ENCODE peak calls at places on chromosomes 7 and 10, in four cellular contexts. One of them, this sample, is unnamed.

GRCh38 chr10:88522715-88523114 is 60.4 kb downstream of the RNLS start:
- DNase-seq in brain microvascular endothelial cell: no peak
- DNase-seq in astrocyte: no peak
- DNase-seq in mucosa of descending colon: no peak
- DNase-seq in this sample: no peak

GRCh38 chr10:78551184-78552005 is 517.4 kb upstream of the ZMIZ1 start:
- DNase-seq in brain microvascular endothelial cell: no peak
- DNase-seq in mucosa of descending colon: no peak
- DNase-seq in astrocyte: no peak
- DNase-seq in this sample: no peak

GRCh38 chr7:816751-817671 is 15.3 kb upstream of the SUN1 start:
- DNase-seq in astrocyte: peak; percentile 29
- DNase-seq in brain microvascular endothelial cell: no peak
- DNase-seq in mucosa of descending colon: peak; percentile 63
- DNase-seq in this sample: no peak

GRCh38 chr7:149552778-149553177 is 55.2 kb upstream of the ZNF746 start:
- DNase-seq in mucosa of descending colon: no peak
- DNase-seq in astrocyte: no peak
- DNase-seq in brain microvascular endothelial cell: no peak
- DNase-seq in this sample: no peak

GRCh38 chr7:128274890-128275603 is 34.0 kb downstream of the LEP start:
- DNase-seq in brain microvascular endothelial cell: no peak
- DNase-seq in astrocyte: no peak
- DNase-seq in mucosa of descending colon: no peak
- DNase-seq in this sample: no peak

GRCh38 chr10:30540286-30540685 is 89.3 kb downstream of the LYZL2 start:
- DNase-seq in mucosa of descending colon: no peak
- DNase-seq in brain microvascular endothelial cell: no peak
- DNase-seq in astrocyte: no peak
- DNase-seq in this sample: no peak

GRCh38 chr7:46208635-46209525 is 287.8 kb upstream of the IGFBP3 start:
- DNase-seq in brain microvascular endothelial cell: no peak
- DNase-seq in mucosa of descending colon: no peak
- DNase-seq in astrocyte: no peak
- DNase-seq in this sample: no peak

GRCh38 chr10:125102821-125103220 is 57.5 kb downstream of the CTBP2 start:
- DNase-seq in brain microvascular endothelial cell: no peak
- DNase-seq in mucosa of descending colon: no peak
- DNase-seq in astrocyte: no peak
- DNase-seq in this sample: no peak

GRCh38 chr10:95524358-95525032 is 36.7 kb downstream of the SORBS1 start:
- DNase-seq in astrocyte: no peak
- DNase-seq in mucosa of descending colon: no peak
- DNase-seq in brain microvascular endothelial cell: no peak
- DNase-seq in this sample: no peak

GRCh38 chr10:58275908-58276307 is 6.9 kb downstream of the CISD1 start:
- DNase-seq in astrocyte: peak; percentile 78
- DNase-seq in brain microvascular endothelial cell: peak; percentile 62
- DNase-seq in mucosa of descending colon: no peak
- DNase-seq in this sample: no peak

GRCh38 chr10:111034598-111035310 is 42.1 kb upstream of the ADRA2A start:
- DNase-seq in mucosa of descending colon: no peak
- DNase-seq in astrocyte: peak; percentile 34
- DNase-seq in brain microvascular endothelial cell: no peak
- DNase-seq in this sample: no peak

GRCh38 chr10:43093423-43094090 is 16.7 kb downstream of the RET start:
- DNase-seq in brain microvascular endothelial cell: no peak
- DNase-seq in astrocyte: no peak
- DNase-seq in mucosa of descending colon: no peak
- DNase-seq in this sample: no peak

GRCh38 chr10:124401633-124402032 is 17.1 kb downstream of the OAT start:
- DNase-seq in mucosa of descending colon: no peak
- DNase-seq in astrocyte: no peak
- DNase-seq in brain microvascular endothelial cell: no peak
- DNase-seq in this sample: no peak

GRCh38 chr10:131083915-131084790 is 227.4 kb downstream of the TCERG1L start:
- DNase-seq in astrocyte: no peak
- DNase-seq in brain microvascular endothelial cell: no peak
- DNase-seq in mucosa of descending colon: no peak
- DNase-seq in this sample: no peak

GRCh38 chr10:103044942-103045489 is 126.9 kb downstream of the CNNM2 start:
- DNase-seq in astrocyte: peak; percentile 87
- DNase-seq in mucosa of descending colon: no peak
- DNase-seq in brain microvascular endothelial cell: peak; percentile 84
- DNase-seq in this sample: no peak

GRCh38 chr10:28470873-28471704 is 61.8 kb upstream of the WAC start:
- DNase-seq in astrocyte: no peak
- DNase-seq in brain microvascular endothelial cell: no peak
- DNase-seq in mucosa of descending colon: no peak
- DNase-seq in this sample: no peak

GRCh38 chr10:121531830-121532178 is 66.4 kb downstream of the FGFR2 start:
- DNase-seq in astrocyte: no peak
- DNase-seq in brain microvascular endothelial cell: no peak
- DNase-seq in mucosa of descending colon: no peak
- DNase-seq in this sample: no peak
- TF ChIP-seq CTCF in astrocyte: no peak
- TF ChIP-seq CTCF in brain microvascular endothelial cell: no peak
- TF ChIP-seq CTCF in mucosa of descending colon: no peak
- TF ChIP-seq CTCF in this sample: no peak

GRCh38 chr10:92082583-92083280 is 159.2 kb downstream of the BTAF1 start:
- DNase-seq in astrocyte: no peak
- DNase-seq in brain microvascular endothelial cell: no peak
- DNase-seq in mucosa of descending colon: no peak
- DNase-seq in this sample: no peak
- H3K36me3 ChIP-seq in astrocyte: no peaks in the 10 kb centered on the region
- H3K36me3 ChIP-seq in brain microvascular endothelial cell: no peaks in the 10 kb centered on the region
- H3K36me3 ChIP-seq in mucosa of descending colon: no peaks in the 10 kb centered on the region
- H3K36me3 ChIP-seq in this sample: no peaks in the 10 kb centered on the region

GRCh38 chr10:99711129-99711719 is 20.7 kb downstream of the COX15 start:
- DNase-seq in mucosa of descending colon: no peak
- DNase-seq in astrocyte: peak; percentile 34
- DNase-seq in brain microvascular endothelial cell: peak; percentile 57
- DNase-seq in this sample: no peak
- TF ChIP-seq CTCF in mucosa of descending colon: peak; percentile 40
- TF ChIP-seq CTCF in astrocyte: peak; percentile 44
- TF ChIP-seq CTCF in brain microvascular endothelial cell: peak; percentile 60
- TF ChIP-seq CTCF in this sample: peak; percentile 67

GRCh38 chr10:73842349-73842748 is 31.0 kb upstream of the NDST2 start:
- DNase-seq in astrocyte: no peak
- DNase-seq in brain microvascular endothelial cell: no peak
- DNase-seq in mucosa of descending colon: no peak
- DNase-seq in this sample: no peak

GRCh38 chr10:73841526-73842285 is 30.3 kb upstream of the NDST2 start:
- DNase-seq in astrocyte: no peak
- DNase-seq in brain microvascular endothelial cell: no peak
- DNase-seq in mucosa of descending colon: no peak
- DNase-seq in this sample: no peak

GRCh38 chr10:73840056-73840402 is 28.6 kb upstream of the NDST2 start:
- DNase-seq in astrocyte: no peak
- DNase-seq in mucosa of descending colon: no peak
- DNase-seq in brain microvascular endothelial cell: no peak
- DNase-seq in this sample: no peak

GRCh38 chr10:73839276-73839966 is 28.0 kb upstream of the NDST2 start:
- DNase-seq in brain microvascular endothelial cell: no peak
- DNase-seq in astrocyte: no peak
- DNase-seq in mucosa of descending colon: no peak
- DNase-seq in this sample: no peak

GRCh38 chr10:73840403-73841301 is 29.3 kb upstream of the NDST2 start:
- DNase-seq in astrocyte: no peak
- DNase-seq in brain microvascular endothelial cell: no peak
- DNase-seq in mucosa of descending colon: no peak
- DNase-seq in this sample: no peak
- H3K36me3 ChIP-seq in astrocyte: no peaks in the 10 kb centered on the region
- H3K36me3 ChIP-seq in brain microvascular endothelial cell: peaks cover 14% of the 10 kb centered on the region
- H3K36me3 ChIP-seq in mucosa of descending colon: peaks cover 6% of the 10 kb centered on the region
- H3K36me3 ChIP-seq in this sample: no peaks in the 10 kb centered on the region

DNA sequence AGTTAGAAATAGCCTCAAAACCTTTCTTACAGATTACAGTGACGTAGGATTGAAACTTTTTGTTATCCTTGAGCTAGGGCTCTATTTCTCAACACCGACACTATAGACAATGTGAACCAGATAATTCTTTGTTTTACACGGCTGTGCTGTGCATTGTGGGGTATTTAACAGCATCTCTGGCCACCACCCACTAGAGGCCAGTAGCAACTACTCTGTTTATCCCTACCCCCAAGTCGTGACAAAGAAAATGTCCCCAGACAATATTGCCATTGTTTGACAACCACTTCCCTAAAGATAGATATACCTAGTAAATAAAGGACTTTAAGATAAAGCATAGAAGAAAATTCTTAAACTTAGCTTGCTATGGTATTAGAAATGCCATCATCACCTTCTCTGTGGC is 359.6 kb downstream of the ARL4A start:
- DNase-seq in brain microvascular endothelial cell: no peak
- DNase-seq in astrocyte: no peak
- DNase-seq in mucosa of descending colon: no peak
- DNase-seq in this sample: no peak
- TF ChIP-seq CTCF in brain microvascular endothelial cell: no peak
- TF ChIP-seq CTCF in astrocyte: no peak
- TF ChIP-seq CTCF in mucosa of descending colon: no peak
- TF ChIP-seq CTCF in this sample: no peak

DNA sequence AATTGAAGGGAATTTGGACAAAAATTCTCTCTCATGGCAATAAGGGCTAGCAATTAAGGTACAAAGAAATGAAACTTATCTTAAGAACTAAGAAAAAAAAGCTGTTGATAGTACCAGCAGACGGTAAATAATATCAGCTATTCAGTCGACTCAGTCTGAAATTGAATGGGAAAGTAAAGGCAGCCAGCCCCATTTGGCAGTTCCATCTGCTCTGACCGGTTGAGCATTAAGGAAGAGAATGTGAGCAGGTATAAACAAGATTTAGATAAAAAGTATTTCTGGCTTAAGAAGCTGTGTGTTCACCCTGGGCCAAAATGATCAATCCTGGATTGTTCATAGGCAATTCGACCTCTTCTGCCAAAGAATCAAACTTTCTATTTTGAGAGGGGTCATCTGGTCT is 154.6 kb upstream of the NPVF start:
- DNase-seq in astrocyte: no peak
- DNase-seq in brain microvascular endothelial cell: no peak
- DNase-seq in mucosa of descending colon: no peak
- DNase-seq in this sample: no peak
- H3K36me3 ChIP-seq in astrocyte: no peaks in the 10 kb centered on the region
- H3K36me3 ChIP-seq in brain microvascular endothelial cell: no peaks in the 10 kb centered on the region
- H3K36me3 ChIP-seq in mucosa of descending colon: no peaks in the 10 kb centered on the region
- H3K36me3 ChIP-seq in this sample: no peaks in the 10 kb centered on the region

GRCh38 chr7:73985737-73986141 is 42.2 kb upstream of the ELN start:
- DNase-seq in astrocyte: no peak
- DNase-seq in brain microvascular endothelial cell: no peak
- DNase-seq in mucosa of descending colon: no peak
- DNase-seq in this sample: no peak
- TF ChIP-seq CTCF in astrocyte: no peak
- TF ChIP-seq CTCF in brain microvascular endothelial cell: peak; percentile 11
- TF ChIP-seq CTCF in mucosa of descending colon: no peak
- TF ChIP-seq CTCF in this sample: no peak